ENCODE peak calls at places on chromosomes 16 and 17, in seven cellular contexts. One of them, this sample, is unnamed.

GRCh38 chr16:28590384-28591340 is 6.2 kb downstream of the SULT1A2 start:
- DNase-seq in IMR-90: no peak
- DNase-seq in transverse colon: no peak
- DNase-seq in stomach: no peak
- DNase-seq in right lobe of liver: no peak
- DNase-seq in upper lobe of left lung: no peak
- DNase-seq in esophagus squamous epithelium: no peak
- DNase-seq in this sample: no peak

GRCh38 chr17:48225725-48226567 is 118.4 kb downstream of the SNX11 start:
- DNase-seq in IMR-90: no peak
- DNase-seq in transverse colon: no peak
- DNase-seq in stomach: no peak
- DNase-seq in right lobe of liver: no peak
- DNase-seq in upper lobe of left lung: no peak
- DNase-seq in esophagus squamous epithelium: no peak
- DNase-seq in this sample: no peak

GRCh38 chr16:11032922-11033291 is 88.5 kb downstream of the CLEC16A start:
- DNase-seq in IMR-90: peak
- DNase-seq in transverse colon: peak
- DNase-seq in stomach: peak
- DNase-seq in right lobe of liver: no peak
- DNase-seq in upper lobe of left lung: no peak
- DNase-seq in esophagus squamous epithelium: no peak
- DNase-seq in this sample: no peak

GRCh38 chr17:82664701-82665182 is 16.5 kb upstream of the WDR45B start:
- DNase-seq in IMR-90: no peak
- DNase-seq in transverse colon: no peak
- DNase-seq in stomach: no peak
- DNase-seq in right lobe of liver: peak
- DNase-seq in upper lobe of left lung: no peak
- DNase-seq in esophagus squamous epithelium: no peak
- DNase-seq in this sample: no peak

GRCh38 chr16:46673320-46674013 is 15.5 kb downstream of the VPS35 start:
- DNase-seq in IMR-90: peak
- DNase-seq in transverse colon: peak
- DNase-seq in stomach: peak
- DNase-seq in right lobe of liver: no peak
- DNase-seq in upper lobe of left lung: peak
- DNase-seq in esophagus squamous epithelium: no peak
- DNase-seq in this sample: no peak

GRCh38 chr16:27745348-27745747 is 195.4 kb downstream of the KATNIP start:
- DNase-seq in IMR-90: peak
- DNase-seq in transverse colon: no peak
- DNase-seq in stomach: no peak
- DNase-seq in right lobe of liver: no peak
- DNase-seq in upper lobe of left lung: no peak
- DNase-seq in esophagus squamous epithelium: no peak
- DNase-seq in this sample: no peak

GRCh38 chr16:65728172-65728571 is 606.3 kb upstream of the CDH11 start:
- DNase-seq in IMR-90: no peak
- DNase-seq in transverse colon: no peak
- DNase-seq in stomach: no peak
- DNase-seq in right lobe of liver: no peak
- DNase-seq in upper lobe of left lung: no peak
- DNase-seq in esophagus squamous epithelium: no peak
- DNase-seq in this sample: no peak

GRCh38 chr17:41667280-41668008 is 21.2 kb upstream of the EIF1 start:
- DNase-seq in IMR-90: no peak
- DNase-seq in transverse colon: no peak
- DNase-seq in stomach: no peak
- DNase-seq in right lobe of liver: no peak
- DNase-seq in upper lobe of left lung: no peak
- DNase-seq in esophagus squamous epithelium: no peak
- DNase-seq in this sample: no peak

GRCh38 chr16:2296662-2297505 is 29.0 kb upstream of the RNPS1 start:
- DNase-seq in IMR-90: no peak
- DNase-seq in transverse colon: no peak
- DNase-seq in stomach: peak
- DNase-seq in right lobe of liver: no peak
- DNase-seq in upper lobe of left lung: no peak
- DNase-seq in esophagus squamous epithelium: no peak
- DNase-seq in this sample: no peak

GRCh38 chr16:3490911-3491629 is 4.2 kb downstream of the C16orf90 start:
- DNase-seq in IMR-90: no peak
- DNase-seq in transverse colon: no peak
- DNase-seq in stomach: peak
- DNase-seq in right lobe of liver: peak
- DNase-seq in upper lobe of left lung: no peak
- DNase-seq in esophagus squamous epithelium: no peak
- DNase-seq in this sample: no peak

GRCh38 chr16:82761236-82761635 is 134.5 kb downstream of the CDH13 start:
- DNase-seq in IMR-90: peak
- DNase-seq in transverse colon: peak
- DNase-seq in stomach: peak
- DNase-seq in right lobe of liver: peak
- DNase-seq in upper lobe of left lung: peak
- DNase-seq in esophagus squamous epithelium: no peak
- DNase-seq in this sample: no peak

GRCh38 chr17:46876926-46877325 is 25.5 kb downstream of the WNT9B start:
- DNase-seq in IMR-90: no peak
- DNase-seq in transverse colon: no peak
- DNase-seq in stomach: no peak
- DNase-seq in right lobe of liver: no peak
- DNase-seq in upper lobe of left lung: no peak
- DNase-seq in esophagus squamous epithelium: no peak
- DNase-seq in this sample: no peak

GRCh38 chr17:55660171-55660886 is 62.3 kb downstream of the TMEM100 start:
- DNase-seq in IMR-90: no peak
- DNase-seq in transverse colon: no peak
- DNase-seq in stomach: no peak
- DNase-seq in right lobe of liver: no peak
- DNase-seq in upper lobe of left lung: no peak
- DNase-seq in esophagus squamous epithelium: no peak
- DNase-seq in this sample: no peak

GRCh38 chr17:47704116-47704515 is 10.2 kb downstream of the TBKBP1 start:
- DNase-seq in IMR-90: no peak
- DNase-seq in transverse colon: peak
- DNase-seq in stomach: no peak
- DNase-seq in right lobe of liver: no peak
- DNase-seq in upper lobe of left lung: peak
- DNase-seq in esophagus squamous epithelium: no peak
- DNase-seq in this sample: no peak

DNA sequence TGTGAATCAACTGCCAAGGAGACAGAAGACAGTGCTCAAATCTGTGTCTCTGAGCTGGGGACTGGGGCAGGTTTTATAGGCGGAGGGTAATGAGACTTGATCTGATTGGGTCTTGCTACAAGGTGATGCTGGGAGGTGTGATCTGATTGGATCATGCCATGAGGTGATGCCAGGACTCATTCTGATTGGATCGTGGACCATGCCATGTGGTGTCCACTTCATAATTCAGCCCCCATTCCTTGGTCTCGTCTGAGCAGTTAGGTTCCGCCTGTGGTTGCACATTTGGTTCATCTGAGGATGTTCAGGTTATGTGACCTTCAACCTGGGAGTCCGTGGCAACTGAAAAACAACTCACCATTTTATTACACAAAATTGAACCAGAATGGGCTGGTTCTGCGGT is 41.0 kb downstream of the OTOA start:
- DNase-seq in IMR-90: no peak
- DNase-seq in transverse colon: no peak
- DNase-seq in stomach: no peak
- DNase-seq in right lobe of liver: no peak
- DNase-seq in upper lobe of left lung: no peak
- DNase-seq in esophagus squamous epithelium: no peak
- DNase-seq in this sample: no peak
- H3K27ac ChIP-seq in IMR-90: no peak
- H3K27ac ChIP-seq in transverse colon: no peak
- H3K27ac ChIP-seq in stomach: no peak
- H3K27ac ChIP-seq in right lobe of liver: no peak
- H3K27ac ChIP-seq in upper lobe of left lung: no peak
- H3K27ac ChIP-seq in esophagus squamous epithelium: no peak
- H3K27ac ChIP-seq in this sample: no peak

GRCh38 chr16:5034167-5034523 is 410 bp upstream of the NAGPA start:
- DNase-seq in IMR-90: no peak
- DNase-seq in transverse colon: no peak
- DNase-seq in stomach: no peak
- DNase-seq in right lobe of liver: no peak
- DNase-seq in upper lobe of left lung: no peak
- DNase-seq in esophagus squamous epithelium: no peak
- DNase-seq in this sample: no peak
- TF ChIP-seq POLR2A in IMR-90: no peak
- TF ChIP-seq POLR2A in transverse colon: no peak
- TF ChIP-seq POLR2A in stomach: no peak
- TF ChIP-seq POLR2A in right lobe of liver: no peak
- TF ChIP-seq POLR2A in upper lobe of left lung: no peak
- TF ChIP-seq POLR2A in esophagus squamous epithelium: no peak
- TF ChIP-seq POLR2A in this sample: no peak

GRCh38 chr17:80857721-80858171 is 133.9 kb upstream of the CHMP6 start:
- DNase-seq in IMR-90: no peak
- DNase-seq in transverse colon: no peak
- DNase-seq in stomach: no peak
- DNase-seq in right lobe of liver: peak
- DNase-seq in upper lobe of left lung: no peak
- DNase-seq in esophagus squamous epithelium: no peak
- DNase-seq in this sample: no peak
- H3K27ac ChIP-seq in IMR-90: peak
- H3K27ac ChIP-seq in transverse colon: no peak
- H3K27ac ChIP-seq in stomach: peak
- H3K27ac ChIP-seq in right lobe of liver: no peak
- H3K27ac ChIP-seq in upper lobe of left lung: no peak
- H3K27ac ChIP-seq in esophagus squamous epithelium: no peak
- H3K27ac ChIP-seq in this sample: no peak

GRCh38 chr16:30184430-30185140 is 1.2 kb downstream of the CORO1A start:
- DNase-seq in IMR-90: no peak
- DNase-seq in transverse colon: peak
- DNase-seq in stomach: peak
- DNase-seq in right lobe of liver: peak
- DNase-seq in upper lobe of left lung: peak
- DNase-seq in esophagus squamous epithelium: no peak
- DNase-seq in this sample: no peak

GRCh38 chr16:30183236-30183960 is at the start of gene CORO1A:
- DNase-seq in IMR-90: peak
- DNase-seq in transverse colon: peak
- DNase-seq in stomach: peak
- DNase-seq in right lobe of liver: peak
- DNase-seq in upper lobe of left lung: peak
- DNase-seq in esophagus squamous epithelium: no peak
- DNase-seq in this sample: peak

GRCh38 chr16:30185683-30186421 is 2.5 kb downstream of the CORO1A start:
- DNase-seq in IMR-90: no peak
- DNase-seq in transverse colon: peak
- DNase-seq in stomach: peak
- DNase-seq in right lobe of liver: peak
- DNase-seq in upper lobe of left lung: peak
- DNase-seq in esophagus squamous epithelium: no peak
- DNase-seq in this sample: peak

GRCh38 chr16:30185141-30185682 is 1.8 kb downstream of the CORO1A start:
- DNase-seq in IMR-90: no peak
- DNase-seq in transverse colon: peak
- DNase-seq in stomach: no peak
- DNase-seq in right lobe of liver: peak
- DNase-seq in upper lobe of left lung: peak
- DNase-seq in esophagus squamous epithelium: no peak
- DNase-seq in this sample: no peak

GRCh38 chr16:30183961-30184429 is 593 bp downstream of the CORO1A start:
- DNase-seq in IMR-90: no peak
- DNase-seq in transverse colon: peak
- DNase-seq in stomach: peak
- DNase-seq in right lobe of liver: peak
- DNase-seq in upper lobe of left lung: peak
- DNase-seq in esophagus squamous epithelium: no peak
- DNase-seq in this sample: no peak
- TF ChIP-seq POLR2A in IMR-90: no peak
- TF ChIP-seq POLR2A in transverse colon: no peak
- TF ChIP-seq POLR2A in stomach: no peak
- TF ChIP-seq POLR2A in right lobe of liver: no peak
- TF ChIP-seq POLR2A in upper lobe of left lung: no peak
- TF ChIP-seq POLR2A in esophagus squamous epithelium: no peak
- TF ChIP-seq POLR2A in this sample: no peak